ENCODE peak calls at places on chromosome 1, in four cellular contexts. J is upper lobe of right lung, L is K562, T is ascending aorta. X is an unnamed sample. For H3K27me3, the result is how much of the 10 kb centered on the place peaks cover.

GRCh38 chr1:31822766-31823165 is 6.9 kb upstream of the SPOCD1 start:
- DNase-seq in J (no peak), L (no peak), T (no peak), X (peak)

GRCh38 chr1:151606867-151607266 is 5.0 kb upstream of the SNX27 start:
- DNase-seq in J (no peak), L (no peak), T (no peak), X (no peak)

GRCh38 chr1:53326598-53327182 is 1.2 kb downstream of the LRP8 start:
- DNase-seq in J (peak), L (no peak), T (no peak), X (peak)

GRCh38 chr1:164456272-164456671 is 102.7 kb upstream of the PBX1 start:
- DNase-seq in J (no peak), L (no peak), T (no peak), X (no peak)

GRCh38 chr1:156433602-156434001 is 64.6 kb downstream of the RHBG start:
- DNase-seq in J (no peak), L (no peak), T (no peak), X (no peak)

GRCh38 chr1:16237343-16237830 is 404 bp upstream of the CPLANE2 start:
- DNase-seq in J (no peak), L (no peak), T (no peak), X (no peak)

GRCh38 chr1:46517010-46517600 is 27.5 kb downstream of the DMBX1 start:
- DNase-seq in J (peak), L (peak), T (no peak), X (no peak)

GRCh38 chr1:83929184-83929583 is 69.7 kb downstream of the TTLL7 start:
- DNase-seq in J (no peak), L (no peak), T (no peak), X (no peak)

GRCh38 chr1:172917972-172918371 is 132.8 kb downstream of the TNFSF18 start:
- DNase-seq in J (no peak), L (no peak), T (no peak), X (peak)

GRCh38 chr1:26744075-26744958 is 43.4 kb upstream of the PIGV start:
- DNase-seq in J (peak), L (peak), T (peak), X (peak)

GRCh38 chr1:184647471-184647870 is 107.2 kb downstream of the EDEM3 start:
- DNase-seq in J (no peak), L (no peak), T (no peak), X (no peak)

GRCh38 chr1:150235436-150235851 is 468 bp downstream of the ANP32E start:
- DNase-seq in J (no peak), L (peak), T (no peak), X (no peak)

GRCh38 chr1:119549719-119550141 is 42.7 kb downstream of the HSD3B1 start:
- DNase-seq in J (no peak), L (peak), T (no peak), X (peak)

GRCh38 chr1:200258447-200259375 is 151.1 kb downstream of the ZNF281 start:
- DNase-seq in J (no peak), L (peak), T (no peak), X (no peak)

GRCh38 chr1:2044510-2045319 is 5.5 kb upstream of the PRKCZ start:
- DNase-seq in J (peak), L (peak), T (no peak), X (peak)

GRCh38 chr1:245856944-245857531 is 650.0 kb downstream of the SMYD3 start:
- DNase-seq in J (no peak), L (no peak), T (no peak), X (no peak)

GRCh38 chr1:164515932-164516331 is 43.1 kb upstream of the PBX1 start:
- DNase-seq in J (no peak), L (no peak), T (no peak), X (no peak)

GRCh38 chr1:224182057-224182865 is 779 bp upstream of the DEGS1 start:
- DNase-seq in J (no peak), L (no peak), T (no peak), X (no peak)
- H3K27me3 ChIP-seq in J (under half), L (under half), T (under half), X (under half)

GRCh38 chr1:205743977-205744376 is 6.0 kb downstream of the NUCKS1 start:
- DNase-seq in J (no peak), L (no peak), T (no peak), X (no peak)
- H3K4me3 ChIP-seq in J (no peak), L (no peak), T (no peak), X (no peak)

GRCh38 chr1:114156538-114157274 is 3.0 kb upstream of the SYT6 start:
- DNase-seq in J (no peak), L (no peak), T (no peak), X (peak)
- H3K27me3 ChIP-seq in J (half or more), L (under half), T (under half), X (half or more)

GRCh38 chr1:183029591-183030000 is 6.4 kb downstream of the LAMC1 start:
- DNase-seq in J (no peak), L (no peak), T (no peak), X (peak)
- H3K4me3 ChIP-seq in J (peak), L (no peak), T (no peak), X (no peak)

GRCh38 chr1:10861822-10862221 is 65.4 kb upstream of the CASZ1 start:
- DNase-seq in J (peak), L (no peak), T (no peak), X (no peak)
- H3K27me3 ChIP-seq in J (under half), L (half or more), T (under half), X (under half)

GRCh38 chr1:171142081-171142450 is 43.0 kb upstream of the FMO2 start:
- DNase-seq in J (no peak), L (no peak), T (peak), X (no peak)
- H3K4me3 ChIP-seq in J (no peak), L (no peak), T (peak), X (no peak)

DNA sequence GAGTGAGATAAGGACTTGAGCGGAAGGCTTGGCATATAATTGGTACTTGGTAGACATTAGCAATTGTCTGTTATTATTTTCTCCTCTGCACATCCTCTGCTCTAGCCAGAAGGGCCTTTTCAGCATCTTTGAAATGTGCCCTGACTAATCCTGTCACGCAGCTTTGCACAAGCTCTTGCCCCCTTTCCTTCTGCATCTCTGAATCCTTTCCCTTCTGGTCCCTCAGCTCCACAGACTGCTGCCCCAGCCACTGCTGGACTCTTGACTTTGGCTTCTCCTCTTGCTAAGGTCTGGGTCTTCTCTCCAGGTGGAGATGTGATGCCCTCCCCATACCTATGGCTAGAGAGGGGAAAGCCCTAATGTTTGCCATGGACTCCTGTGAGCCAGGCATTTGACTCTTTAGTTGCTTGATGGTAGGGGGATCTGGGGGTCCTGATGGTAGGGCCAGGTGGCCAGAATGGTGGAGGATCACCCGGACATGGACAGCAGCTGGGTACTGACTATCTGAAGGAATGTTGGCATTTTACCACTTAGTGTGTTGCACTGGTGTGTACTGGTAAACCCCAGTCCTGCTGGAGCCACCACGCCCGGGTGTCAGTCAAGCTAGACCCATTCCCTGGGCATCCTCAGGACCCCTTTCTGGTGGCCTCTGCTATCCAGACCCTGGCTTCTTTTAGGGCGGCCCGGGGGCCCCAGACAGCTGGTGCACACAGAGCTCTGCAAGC is 4.4 kb downstream of the HPCA start:
- DNase-seq in J (peak), L (no peak), T (no peak), X (no peak)
- H3K27me3 ChIP-seq in J (half or more), L (under half), T (under half), X (half or more)